ENCODE peak calls at places on chromosomes 13 and 19, in five cellular contexts. One of them, this sample, is unnamed.

GRCh38 chr13:111027481-111028439 is 87.3 kb upstream of the ARHGEF7 start:
- DNase-seq in heart left ventricle: no peak
- DNase-seq in gastrocnemius medialis: no peak
- DNase-seq in testis: no peak
- DNase-seq in A549: no peak
- DNase-seq in this sample: no peak

GRCh38 chr13:43303040-43303729 is 279.8 kb downstream of the DNAJC15 start:
- DNase-seq in heart left ventricle: peak; percentile 78
- DNase-seq in A549: peak; percentile 48
- DNase-seq in gastrocnemius medialis: peak; percentile 56
- DNase-seq in testis: peak; percentile 86
- DNase-seq in this sample: no peak

GRCh38 chr19:19278315-19278714 is 5.2 kb upstream of the TM6SF2 start:
- DNase-seq in gastrocnemius medialis: no peak
- DNase-seq in testis: no peak
- DNase-seq in A549: no peak
- DNase-seq in heart left ventricle: no peak
- DNase-seq in this sample: no peak

GRCh38 chr19:35509861-35510625 is 3.4 kb downstream of the DMKN start:
- DNase-seq in A549: peak; percentile 73
- DNase-seq in heart left ventricle: peak; percentile 75
- DNase-seq in gastrocnemius medialis: no peak
- DNase-seq in testis: peak; percentile 77
- DNase-seq in this sample: peak; percentile 94

GRCh38 chr13:26742691-26743358 is 17.8 kb downstream of the GPR12 start:
- DNase-seq in A549: no peak
- DNase-seq in heart left ventricle: no peak
- DNase-seq in testis: no peak
- DNase-seq in gastrocnemius medialis: no peak
- DNase-seq in this sample: no peak

GRCh38 chr13:110944121-110944967 is 29.5 kb upstream of the ANKRD10 start:
- DNase-seq in testis: no peak
- DNase-seq in gastrocnemius medialis: no peak
- DNase-seq in heart left ventricle: no peak
- DNase-seq in A549: peak; percentile 65
- DNase-seq in this sample: peak; percentile 86

GRCh38 chr19:49387936-49388372 is at the start of gene KASH5:
- DNase-seq in gastrocnemius medialis: peak; percentile 52
- DNase-seq in testis: peak; percentile 85
- DNase-seq in heart left ventricle: peak; percentile 73
- DNase-seq in A549: peak; percentile 91
- DNase-seq in this sample: peak; percentile 55

GRCh38 chr19:12664406-12665280 is 1.9 kb downstream of the MAN2B1 start:
- DNase-seq in A549: no peak
- DNase-seq in gastrocnemius medialis: no peak
- DNase-seq in heart left ventricle: no peak
- DNase-seq in testis: no peak
- DNase-seq in this sample: no peak

GRCh38 chr13:114279146-114279545 is 2.3 kb upstream of the UPF3A start:
- DNase-seq in heart left ventricle: no peak
- DNase-seq in A549: no peak
- DNase-seq in gastrocnemius medialis: no peak
- DNase-seq in testis: no peak
- DNase-seq in this sample: no peak

GRCh38 chr19:48900477-48901452 is 653 bp downstream of the NUCB1 start:
- DNase-seq in heart left ventricle: peak; percentile 50
- DNase-seq in testis: no peak
- DNase-seq in gastrocnemius medialis: no peak
- DNase-seq in A549: peak; percentile 64
- DNase-seq in this sample: no peak

GRCh38 chr19:5936308-5936980 is 22.4 kb downstream of the CAPS start:
- DNase-seq in A549: no peak
- DNase-seq in gastrocnemius medialis: no peak
- DNase-seq in heart left ventricle: no peak
- DNase-seq in testis: no peak
- DNase-seq in this sample: no peak

GRCh38 chr19:49064029-49064629 is 489 bp downstream of the NTF4 start:
- DNase-seq in gastrocnemius medialis: no peak
- DNase-seq in testis: no peak
- DNase-seq in heart left ventricle: no peak
- DNase-seq in A549: no peak
- DNase-seq in this sample: no peak

GRCh38 chr19:17420267-17420924 is 549 bp downstream of the MVB12A start:
- DNase-seq in testis: peak; percentile 55
- DNase-seq in gastrocnemius medialis: no peak
- DNase-seq in heart left ventricle: peak; percentile 52
- DNase-seq in A549: peak; percentile 46
- DNase-seq in this sample: peak; percentile 85

GRCh38 chr13:49374585-49375290 is 69.1 kb downstream of the CAB39L start:
- DNase-seq in heart left ventricle: no peak
- DNase-seq in gastrocnemius medialis: no peak
- DNase-seq in A549: peak; percentile 18
- DNase-seq in testis: no peak
- DNase-seq in this sample: no peak

GRCh38 chr13:45737571-45738002 is 35.5 kb downstream of the CBY2 start:
- DNase-seq in testis: no peak
- DNase-seq in A549: peak; percentile 8
- DNase-seq in heart left ventricle: no peak
- DNase-seq in gastrocnemius medialis: no peak
- DNase-seq in this sample: no peak

GRCh38 chr13:33180009-33180804 is 105.3 kb downstream of the STARD13 start:
- DNase-seq in heart left ventricle: no peak
- DNase-seq in gastrocnemius medialis: no peak
- DNase-seq in A549: no peak
- DNase-seq in testis: no peak
- DNase-seq in this sample: no peak

GRCh38 chr13:102940143-102940542 is 94.3 kb downstream of the ERCC5 start:
- DNase-seq in gastrocnemius medialis: no peak
- DNase-seq in heart left ventricle: no peak
- DNase-seq in A549: peak; percentile 4
- DNase-seq in testis: no peak
- DNase-seq in this sample: no peak

GRCh38 chr13:44470623-44471562 is 97.3 kb downstream of the SERP2 start:
- DNase-seq in testis: no peak
- DNase-seq in A549: peak; percentile 36
- DNase-seq in heart left ventricle: no peak
- DNase-seq in gastrocnemius medialis: no peak
- DNase-seq in this sample: no peak

GRCh38 chr19:45069056-45069455 is 7.2 kb downstream of the ZNF296 start:
- DNase-seq in gastrocnemius medialis: no peak
- DNase-seq in testis: peak; percentile 39
- DNase-seq in heart left ventricle: no peak
- DNase-seq in A549: peak; percentile 74
- DNase-seq in this sample: no peak

GRCh38 chr13:82480415-82480814 is 1401.9 kb downstream of the SLITRK1 start:
- DNase-seq in gastrocnemius medialis: no peak
- DNase-seq in testis: no peak
- DNase-seq in heart left ventricle: no peak
- DNase-seq in A549: no peak
- DNase-seq in this sample: no peak

GRCh38 chr19:46355234-46355990 is 8.5 kb downstream of the PPP5C start:
- DNase-seq in gastrocnemius medialis: no peak
- DNase-seq in A549: peak; percentile 21
- DNase-seq in heart left ventricle: no peak
- DNase-seq in testis: no peak
- DNase-seq in this sample: no peak

GRCh38 chr19:18194208-18194530 is 1.2 kb downstream of the MPV17L2 start:
- DNase-seq in gastrocnemius medialis: no peak
- DNase-seq in testis: no peak
- DNase-seq in heart left ventricle: no peak
- DNase-seq in A549: no peak
- DNase-seq in this sample: no peak

GRCh38 chr13:45325806-45326205 is 15.2 kb downstream of the TPT1 start:
- DNase-seq in testis: peak; percentile 35
- DNase-seq in A549: no peak
- DNase-seq in gastrocnemius medialis: peak; percentile 70
- DNase-seq in heart left ventricle: peak; percentile 85
- DNase-seq in this sample: no peak

GRCh38 chr13:29767006-29767405 is 83.4 kb downstream of the UBL3 start:
- DNase-seq in heart left ventricle: no peak
- DNase-seq in testis: no peak
- DNase-seq in A549: no peak
- DNase-seq in gastrocnemius medialis: no peak
- DNase-seq in this sample: no peak

GRCh38 chr19:15977193-15977592 is 28.4 kb downstream of the OR10H4 start:
- DNase-seq in A549: no peak
- DNase-seq in heart left ventricle: no peak
- DNase-seq in gastrocnemius medialis: no peak
- DNase-seq in testis: peak; percentile 28
- DNase-seq in this sample: no peak

GRCh38 chr19:9857920-9858746 is 23.0 kb downstream of the PIN1 start:
- DNase-seq in A549: no peak
- DNase-seq in gastrocnemius medialis: no peak
- DNase-seq in testis: no peak
- DNase-seq in heart left ventricle: no peak
- DNase-seq in this sample: no peak

GRCh38 chr19:9857076-9857721 is 22.1 kb downstream of the PIN1 start:
- DNase-seq in heart left ventricle: no peak
- DNase-seq in testis: no peak
- DNase-seq in A549: no peak
- DNase-seq in gastrocnemius medialis: no peak
- DNase-seq in this sample: no peak

GRCh38 chr19:9858766-9859165 is 23.6 kb downstream of the PIN1 start:
- DNase-seq in testis: no peak
- DNase-seq in gastrocnemius medialis: no peak
- DNase-seq in A549: no peak
- DNase-seq in heart left ventricle: no peak
- DNase-seq in this sample: no peak

GRCh38 chr19:9854282-9854846 is 19.2 kb downstream of the PIN1 start:
- DNase-seq in gastrocnemius medialis: no peak
- DNase-seq in testis: no peak
- DNase-seq in heart left ventricle: no peak
- DNase-seq in A549: no peak
- DNase-seq in this sample: no peak

DNA sequence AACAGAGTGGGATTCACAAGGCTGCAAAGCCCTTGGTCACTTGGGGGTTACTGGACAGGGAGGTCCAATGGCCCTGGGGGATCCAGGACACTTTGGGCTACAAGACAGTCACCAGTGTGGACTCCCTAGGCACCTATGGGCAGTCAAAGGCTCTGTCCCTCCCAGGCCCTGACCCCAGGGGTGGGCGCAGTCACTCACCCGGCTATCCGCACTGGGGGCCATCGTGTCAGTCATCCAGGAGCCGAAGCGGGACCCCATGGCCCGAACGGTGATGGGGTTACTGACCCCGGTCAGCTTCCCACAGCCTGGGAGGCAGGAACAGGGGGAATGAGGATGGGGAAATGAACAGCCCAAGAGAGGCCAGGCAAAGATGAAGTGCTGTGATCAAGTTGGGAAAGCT is 21.5 kb downstream of the PIN1 start:
- DNase-seq in A549: no peak
- DNase-seq in heart left ventricle: no peak
- DNase-seq in gastrocnemius medialis: no peak
- DNase-seq in testis: no peak
- DNase-seq in this sample: no peak
- TF ChIP-seq POLR2A in A549: no peak
- TF ChIP-seq POLR2A in heart left ventricle: no peak
- TF ChIP-seq POLR2A in gastrocnemius medialis: no peak
- TF ChIP-seq POLR2A in testis: no peak
- TF ChIP-seq POLR2A in this sample: no peak

GRCh38 chr19:29779921-29780320 is 31.9 kb upstream of the CCNE1 start:
- DNase-seq in heart left ventricle: no peak
- DNase-seq in testis: no peak
- DNase-seq in A549: no peak
- DNase-seq in gastrocnemius medialis: no peak
- DNase-seq in this sample: no peak
- TF ChIP-seq CTCF in heart left ventricle: no peak
- TF ChIP-seq CTCF in testis: no peak
- TF ChIP-seq CTCF in A549: no peak
- TF ChIP-seq CTCF in gastrocnemius medialis: no peak
- TF ChIP-seq CTCF in this sample: no peak

GRCh38 chr19:3656747-3657394 is 30.3 kb upstream of the CACTIN start:
- DNase-seq in heart left ventricle: no peak
- DNase-seq in testis: no peak
- DNase-seq in gastrocnemius medialis: no peak
- DNase-seq in A549: no peak
- DNase-seq in this sample: no peak

GRCh38 chr19:3653865-3654513 is 27.4 kb upstream of the CACTIN start:
- DNase-seq in gastrocnemius medialis: no peak
- DNase-seq in heart left ventricle: no peak
- DNase-seq in testis: no peak
- DNase-seq in A549: no peak
- DNase-seq in this sample: no peak

GRCh38 chr19:3656073-3656746 is 29.6 kb upstream of the CACTIN start:
- DNase-seq in gastrocnemius medialis: no peak
- DNase-seq in heart left ventricle: no peak
- DNase-seq in testis: no peak
- DNase-seq in A549: no peak
- DNase-seq in this sample: no peak

GRCh38 chr19:3657395-3657769 is 30.8 kb upstream of the CACTIN start:
- DNase-seq in testis: no peak
- DNase-seq in heart left ventricle: no peak
- DNase-seq in gastrocnemius medialis: no peak
- DNase-seq in A549: no peak
- DNase-seq in this sample: no peak

DNA sequence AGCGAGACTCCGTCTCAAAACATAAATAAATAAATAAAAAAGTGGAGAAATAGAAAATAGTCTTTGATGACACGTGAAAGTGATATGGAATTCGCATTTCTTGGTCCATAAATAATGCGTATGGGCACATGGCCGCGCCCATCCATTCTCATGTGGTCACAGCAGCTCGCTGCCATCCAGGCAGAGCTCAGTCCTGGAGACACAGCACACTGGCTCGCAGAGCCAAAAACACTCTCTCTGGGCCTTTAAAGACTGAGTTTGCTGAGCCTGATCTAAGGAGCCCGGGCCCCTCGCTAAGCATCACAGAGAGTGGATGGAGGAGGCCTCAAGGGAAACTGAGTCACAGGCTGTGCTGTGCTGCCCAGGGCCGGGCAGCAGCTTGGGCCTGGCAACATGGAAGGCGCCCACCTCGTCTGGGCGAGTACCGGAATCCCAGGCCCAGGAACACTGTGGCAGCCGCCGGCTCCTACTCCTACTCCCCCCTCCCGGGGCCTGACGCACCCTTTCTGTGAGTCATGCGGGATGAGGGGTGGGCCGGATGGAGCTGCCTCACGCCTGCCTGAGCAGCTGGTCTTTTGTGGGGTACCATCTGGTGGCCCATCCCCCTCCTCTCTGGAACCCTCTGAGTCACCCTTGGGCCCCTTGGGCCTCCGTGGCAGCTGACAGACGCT is 28.9 kb upstream of the CACTIN start:
- DNase-seq in gastrocnemius medialis: no peak
- DNase-seq in heart left ventricle: peak; percentile 59
- DNase-seq in testis: no peak
- DNase-seq in A549: no peak
- DNase-seq in this sample: no peak
- TF ChIP-seq POLR2A in gastrocnemius medialis: no peak
- TF ChIP-seq POLR2A in heart left ventricle: no peak
- TF ChIP-seq POLR2A in testis: no peak
- TF ChIP-seq POLR2A in A549: no peak
- TF ChIP-seq POLR2A in this sample: no peak

GRCh38 chr19:2782936-2783780 is at the start of gene SGTA:
- DNase-seq in gastrocnemius medialis: peak; percentile 99
- DNase-seq in testis: peak; percentile 99
- DNase-seq in A549: peak; percentile 99
- DNase-seq in heart left ventricle: peak; percentile 98
- DNase-seq in this sample: peak; percentile 99
- TF ChIP-seq CTCF in gastrocnemius medialis: peak; percentile 47
- TF ChIP-seq CTCF in testis: peak; percentile 57
- TF ChIP-seq CTCF in A549: no peak
- TF ChIP-seq CTCF in heart left ventricle: peak; percentile 48
- TF ChIP-seq CTCF in this sample: peak; percentile 7

This sample was measured in lower leg skin.